ENCODE peak calls at places on chromosomes 5 and 9, in nine cellular contexts. One of them, this sample, is unnamed.
A peak's percentile ranks its signal among the peaks of the same experiment; 100 is the strongest.

GRCh38 chr9:21027295-21027694 is 4.1 kb downstream of the HACD4 start:
- DNase-seq in NCI-H345: no peak
- DNase-seq in SK-N-MC: no peak
- DNase-seq in CD4-positive, alpha-beta T cell: no peak
- DNase-seq in putamen: no peak
- DNase-seq in left colon: no peak
- DNase-seq in G401: no peak
- DNase-seq in left lobe of liver: no peak
- DNase-seq in ELR: peak; percentile 73
- DNase-seq in this sample: no peak

GRCh38 chr5:16467363-16468219 is 2.0 kb upstream of the ZNF622 start:
- DNase-seq in NCI-H345: no peak
- DNase-seq in SK-N-MC: no peak
- DNase-seq in CD4-positive, alpha-beta T cell: no peak
- DNase-seq in putamen: no peak
- DNase-seq in left colon: no peak
- DNase-seq in G401: no peak
- DNase-seq in left lobe of liver: no peak
- DNase-seq in ELR: peak; percentile 87
- DNase-seq in this sample: no peak

GRCh38 chr5:108818613-108819272 is 71.0 kb downstream of the FER start:
- DNase-seq in NCI-H345: no peak
- DNase-seq in SK-N-MC: no peak
- DNase-seq in CD4-positive, alpha-beta T cell: no peak
- DNase-seq in putamen: no peak
- DNase-seq in left colon: no peak
- DNase-seq in G401: no peak
- DNase-seq in left lobe of liver: no peak
- DNase-seq in ELR: peak; percentile 80
- DNase-seq in this sample: no peak

GRCh38 chr5:77095189-77095588 is 8.1 kb upstream of the ZBED3 start:
- DNase-seq in NCI-H345: no peak
- DNase-seq in SK-N-MC: no peak
- DNase-seq in CD4-positive, alpha-beta T cell: no peak
- DNase-seq in putamen: peak; percentile 41
- DNase-seq in left colon: no peak
- DNase-seq in G401: no peak
- DNase-seq in left lobe of liver: no peak
- DNase-seq in ELR: no peak
- DNase-seq in this sample: no peak

GRCh38 chr5:59039003-59039295 is 456.1 kb downstream of the RAB3C start:
- DNase-seq in NCI-H345: no peak
- DNase-seq in SK-N-MC: no peak
- DNase-seq in CD4-positive, alpha-beta T cell: no peak
- DNase-seq in putamen: no peak
- DNase-seq in left colon: no peak
- DNase-seq in G401: no peak
- DNase-seq in left lobe of liver: no peak
- DNase-seq in ELR: no peak
- DNase-seq in this sample: no peak

GRCh38 chr5:44774279-44774880 is 34.4 kb upstream of the MRPS30 start:
- DNase-seq in NCI-H345: peak; percentile 21
- DNase-seq in SK-N-MC: peak; percentile 85
- DNase-seq in CD4-positive, alpha-beta T cell: no peak
- DNase-seq in putamen: peak; percentile 45
- DNase-seq in left colon: no peak
- DNase-seq in G401: peak; percentile 63
- DNase-seq in left lobe of liver: no peak
- DNase-seq in ELR: peak; percentile 56
- DNase-seq in this sample: peak; percentile 26

GRCh38 chr9:111900934-111901612 is 4.5 kb downstream of the UGCG start:
- DNase-seq in NCI-H345: no peak
- DNase-seq in SK-N-MC: no peak
- DNase-seq in CD4-positive, alpha-beta T cell: no peak
- DNase-seq in putamen: no peak
- DNase-seq in left colon: no peak
- DNase-seq in G401: no peak
- DNase-seq in left lobe of liver: no peak
- DNase-seq in ELR: no peak
- DNase-seq in this sample: no peak

GRCh38 chr9:76667521-76667957 is 96.7 kb upstream of the PCA3 start:
- DNase-seq in NCI-H345: no peak
- DNase-seq in SK-N-MC: no peak
- DNase-seq in CD4-positive, alpha-beta T cell: no peak
- DNase-seq in putamen: no peak
- DNase-seq in left colon: no peak
- DNase-seq in G401: no peak
- DNase-seq in left lobe of liver: no peak
- DNase-seq in ELR: peak; percentile 66
- DNase-seq in this sample: no peak

GRCh38 chr5:71887680-71888079 is 168.6 kb downstream of the CARTPT start:
- DNase-seq in NCI-H345: peak; percentile 23
- DNase-seq in SK-N-MC: peak; percentile 26
- DNase-seq in CD4-positive, alpha-beta T cell: no peak
- DNase-seq in putamen: peak; percentile 14
- DNase-seq in left colon: no peak
- DNase-seq in G401: peak; percentile 51
- DNase-seq in left lobe of liver: no peak
- DNase-seq in ELR: peak; percentile 88
- DNase-seq in this sample: no peak

GRCh38 chr9:125997510-125997823 is 250.3 kb downstream of the PBX3 start:
- DNase-seq in NCI-H345: peak; percentile 81
- DNase-seq in SK-N-MC: no peak
- DNase-seq in CD4-positive, alpha-beta T cell: no peak
- DNase-seq in putamen: no peak
- DNase-seq in left colon: no peak
- DNase-seq in G401: no peak
- DNase-seq in left lobe of liver: no peak
- DNase-seq in ELR: no peak
- DNase-seq in this sample: no peak